ENCODE peak calls at places on chromosome 7, in nine cellular contexts. One of them, this sample, is unnamed.

GRCh38 chr7:139340037-139340807 is 915 bp upstream of the FMC1 start:
- DNase-seq in fibroblast of pulmonary artery: peak; percentile 100
- DNase-seq in AG10803: peak; percentile 99
- DNase-seq in cardiac muscle cell: peak; percentile 99
- DNase-seq in foreskin fibroblast: peak; percentile 99
- DNase-seq in mucosa of descending colon: peak; percentile 99
- DNase-seq in choroid plexus epithelial cell: peak; percentile 100
- DNase-seq in WERI-Rb-1: peak; percentile 98
- DNase-seq in glutamatergic neuron: peak; percentile 94
- DNase-seq in this sample: peak; percentile 99

GRCh38 chr7:38127216-38128207 is 50.5 kb upstream of the STARD3NL start:
- DNase-seq in WERI-Rb-1: no peak
- DNase-seq in mucosa of descending colon: no peak
- DNase-seq in glutamatergic neuron: no peak
- DNase-seq in fibroblast of pulmonary artery: no peak
- DNase-seq in choroid plexus epithelial cell: no peak
- DNase-seq in foreskin fibroblast: no peak
- DNase-seq in cardiac muscle cell: no peak
- DNase-seq in AG10803: no peak
- DNase-seq in this sample: no peak

GRCh38 chr7:98107313-98107691 is 640 bp downstream of the LMTK2 start:
- DNase-seq in mucosa of descending colon: peak; percentile 60
- DNase-seq in choroid plexus epithelial cell: peak; percentile 29
- DNase-seq in foreskin fibroblast: peak; percentile 28
- DNase-seq in fibroblast of pulmonary artery: peak; percentile 13
- DNase-seq in glutamatergic neuron: peak; percentile 27
- DNase-seq in AG10803: peak; percentile 5
- DNase-seq in cardiac muscle cell: peak; percentile 34
- DNase-seq in WERI-Rb-1: peak; percentile 47
- DNase-seq in this sample: no peak

GRCh38 chr7:140403878-140404564 is at the start of gene RAB19:
- DNase-seq in cardiac muscle cell: peak; percentile 27
- DNase-seq in choroid plexus epithelial cell: no peak
- DNase-seq in glutamatergic neuron: no peak
- DNase-seq in fibroblast of pulmonary artery: no peak
- DNase-seq in mucosa of descending colon: peak; percentile 80
- DNase-seq in AG10803: no peak
- DNase-seq in foreskin fibroblast: no peak
- DNase-seq in WERI-Rb-1: no peak
- DNase-seq in this sample: no peak

GRCh38 chr7:40341836-40342235 is 207.0 kb downstream of the SUGCT start:
- DNase-seq in fibroblast of pulmonary artery: no peak
- DNase-seq in glutamatergic neuron: no peak
- DNase-seq in mucosa of descending colon: no peak
- DNase-seq in WERI-Rb-1: no peak
- DNase-seq in cardiac muscle cell: no peak
- DNase-seq in AG10803: no peak
- DNase-seq in foreskin fibroblast: no peak
- DNase-seq in choroid plexus epithelial cell: no peak
- DNase-seq in this sample: no peak

GRCh38 chr7:100538348-100538653 is 702 bp upstream of the AGFG2 start:
- DNase-seq in cardiac muscle cell: no peak
- DNase-seq in WERI-Rb-1: no peak
- DNase-seq in fibroblast of pulmonary artery: no peak
- DNase-seq in choroid plexus epithelial cell: no peak
- DNase-seq in AG10803: no peak
- DNase-seq in foreskin fibroblast: no peak
- DNase-seq in glutamatergic neuron: no peak
- DNase-seq in mucosa of descending colon: no peak
- DNase-seq in this sample: no peak

GRCh38 chr7:132575987-132576722 is at the start of gene PLXNA4:
- DNase-seq in foreskin fibroblast: peak; percentile 40
- DNase-seq in choroid plexus epithelial cell: peak; percentile 9
- DNase-seq in glutamatergic neuron: peak; percentile 39
- DNase-seq in AG10803: peak; percentile 11
- DNase-seq in mucosa of descending colon: no peak
- DNase-seq in cardiac muscle cell: peak; percentile 52
- DNase-seq in WERI-Rb-1: no peak
- DNase-seq in fibroblast of pulmonary artery: peak; percentile 14
- DNase-seq in this sample: no peak

GRCh38 chr7:16202298-16202697 is 219.0 kb downstream of the CRPPA start:
- DNase-seq in foreskin fibroblast: no peak
- DNase-seq in WERI-Rb-1: no peak
- DNase-seq in choroid plexus epithelial cell: peak; percentile 8
- DNase-seq in cardiac muscle cell: no peak
- DNase-seq in glutamatergic neuron: no peak
- DNase-seq in fibroblast of pulmonary artery: peak; percentile 36
- DNase-seq in mucosa of descending colon: no peak
- DNase-seq in AG10803: no peak
- DNase-seq in this sample: no peak

GRCh38 chr7:92717601-92717981 is 118.8 kb downstream of the CDK6 start:
- DNase-seq in choroid plexus epithelial cell: no peak
- DNase-seq in fibroblast of pulmonary artery: no peak
- DNase-seq in cardiac muscle cell: no peak
- DNase-seq in mucosa of descending colon: no peak
- DNase-seq in WERI-Rb-1: no peak
- DNase-seq in AG10803: no peak
- DNase-seq in foreskin fibroblast: no peak
- DNase-seq in glutamatergic neuron: no peak
- DNase-seq in this sample: peak; percentile 25

GRCh38 chr7:13551503-13551902 is 438.0 kb downstream of the ETV1 start:
- DNase-seq in foreskin fibroblast: peak; percentile 47
- DNase-seq in mucosa of descending colon: no peak
- DNase-seq in fibroblast of pulmonary artery: no peak
- DNase-seq in glutamatergic neuron: no peak
- DNase-seq in cardiac muscle cell: no peak
- DNase-seq in choroid plexus epithelial cell: no peak
- DNase-seq in WERI-Rb-1: peak; percentile 9
- DNase-seq in AG10803: no peak
- DNase-seq in this sample: no peak

GRCh38 chr7:42236266-42237161 is 495 bp downstream of the GLI3 start:
- DNase-seq in choroid plexus epithelial cell: peak; percentile 70
- DNase-seq in foreskin fibroblast: peak; percentile 87
- DNase-seq in WERI-Rb-1: peak; percentile 10
- DNase-seq in cardiac muscle cell: peak; percentile 81
- DNase-seq in mucosa of descending colon: no peak
- DNase-seq in fibroblast of pulmonary artery: peak; percentile 66
- DNase-seq in AG10803: peak; percentile 65
- DNase-seq in glutamatergic neuron: peak; percentile 66
- DNase-seq in this sample: peak; percentile 63

GRCh38 chr7:33101916-33102315 is 7.3 kb downstream of the RP9 start:
- DNase-seq in AG10803: peak; percentile 15
- DNase-seq in cardiac muscle cell: no peak
- DNase-seq in WERI-Rb-1: no peak
- DNase-seq in glutamatergic neuron: no peak
- DNase-seq in foreskin fibroblast: no peak
- DNase-seq in choroid plexus epithelial cell: no peak
- DNase-seq in mucosa of descending colon: no peak
- DNase-seq in fibroblast of pulmonary artery: peak; percentile 41
- DNase-seq in this sample: no peak

GRCh38 chr7:2732959-2733584 is 45.1 kb downstream of the AMZ1 start:
- DNase-seq in cardiac muscle cell: no peak
- DNase-seq in choroid plexus epithelial cell: peak; percentile 61
- DNase-seq in WERI-Rb-1: no peak
- DNase-seq in mucosa of descending colon: peak; percentile 56
- DNase-seq in glutamatergic neuron: no peak
- DNase-seq in foreskin fibroblast: peak; percentile 85
- DNase-seq in AG10803: peak; percentile 68
- DNase-seq in fibroblast of pulmonary artery: peak; percentile 75
- DNase-seq in this sample: peak; percentile 59

GRCh38 chr7:155810607-155811559 is 1.4 kb downstream of the SHH start:
- DNase-seq in WERI-Rb-1: no peak
- DNase-seq in choroid plexus epithelial cell: no peak
- DNase-seq in foreskin fibroblast: no peak
- DNase-seq in cardiac muscle cell: no peak
- DNase-seq in glutamatergic neuron: no peak
- DNase-seq in fibroblast of pulmonary artery: no peak
- DNase-seq in AG10803: no peak
- DNase-seq in mucosa of descending colon: peak; percentile 48
- DNase-seq in this sample: no peak

GRCh38 chr7:88239852-88240251 is 20.0 kb upstream of the SRI start:
- DNase-seq in choroid plexus epithelial cell: no peak
- DNase-seq in cardiac muscle cell: no peak
- DNase-seq in fibroblast of pulmonary artery: no peak
- DNase-seq in WERI-Rb-1: no peak
- DNase-seq in glutamatergic neuron: no peak
- DNase-seq in AG10803: no peak
- DNase-seq in foreskin fibroblast: no peak
- DNase-seq in mucosa of descending colon: no peak
- DNase-seq in this sample: no peak

GRCh38 chr7:44175730-44176129 is 13.5 kb downstream of the GCK start:
- DNase-seq in mucosa of descending colon: no peak
- DNase-seq in cardiac muscle cell: no peak
- DNase-seq in AG10803: no peak
- DNase-seq in glutamatergic neuron: no peak
- DNase-seq in WERI-Rb-1: no peak
- DNase-seq in choroid plexus epithelial cell: no peak
- DNase-seq in fibroblast of pulmonary artery: no peak
- DNase-seq in foreskin fibroblast: no peak
- DNase-seq in this sample: no peak

GRCh38 chr7:154832557-154833138 is 170.3 kb downstream of the PAXIP1 start:
- DNase-seq in WERI-Rb-1: peak; percentile 22
- DNase-seq in choroid plexus epithelial cell: no peak
- DNase-seq in mucosa of descending colon: no peak
- DNase-seq in AG10803: no peak
- DNase-seq in glutamatergic neuron: no peak
- DNase-seq in cardiac muscle cell: peak; percentile 38
- DNase-seq in fibroblast of pulmonary artery: no peak
- DNase-seq in foreskin fibroblast: no peak
- DNase-seq in this sample: no peak

GRCh38 chr7:82284936-82285519 is 158.5 kb downstream of the CACNA2D1 start:
- DNase-seq in AG10803: no peak
- DNase-seq in WERI-Rb-1: peak; percentile 69
- DNase-seq in foreskin fibroblast: no peak
- DNase-seq in mucosa of descending colon: no peak
- DNase-seq in choroid plexus epithelial cell: no peak
- DNase-seq in glutamatergic neuron: peak; percentile 24
- DNase-seq in cardiac muscle cell: no peak
- DNase-seq in fibroblast of pulmonary artery: no peak
- DNase-seq in this sample: no peak

GRCh38 chr7:134357486-134357885 is 40.8 kb upstream of the SLC35B4 start:
- DNase-seq in foreskin fibroblast: no peak
- DNase-seq in mucosa of descending colon: no peak
- DNase-seq in WERI-Rb-1: no peak
- DNase-seq in choroid plexus epithelial cell: no peak
- DNase-seq in cardiac muscle cell: no peak
- DNase-seq in AG10803: no peak
- DNase-seq in fibroblast of pulmonary artery: no peak
- DNase-seq in glutamatergic neuron: no peak
- DNase-seq in this sample: no peak
- TF ChIP-seq CTCF in foreskin fibroblast: peak; percentile 4
- TF ChIP-seq CTCF in mucosa of descending colon: no peak
- TF ChIP-seq CTCF in WERI-Rb-1: no peak
- TF ChIP-seq CTCF in choroid plexus epithelial cell: peak; percentile 19
- TF ChIP-seq CTCF in cardiac muscle cell: no peak
- TF ChIP-seq CTCF in AG10803: no peak
- TF ChIP-seq CTCF in fibroblast of pulmonary artery: peak; percentile 6
- TF ChIP-seq CTCF in glutamatergic neuron: no peak
- TF ChIP-seq CTCF in this sample: no peak

DNA sequence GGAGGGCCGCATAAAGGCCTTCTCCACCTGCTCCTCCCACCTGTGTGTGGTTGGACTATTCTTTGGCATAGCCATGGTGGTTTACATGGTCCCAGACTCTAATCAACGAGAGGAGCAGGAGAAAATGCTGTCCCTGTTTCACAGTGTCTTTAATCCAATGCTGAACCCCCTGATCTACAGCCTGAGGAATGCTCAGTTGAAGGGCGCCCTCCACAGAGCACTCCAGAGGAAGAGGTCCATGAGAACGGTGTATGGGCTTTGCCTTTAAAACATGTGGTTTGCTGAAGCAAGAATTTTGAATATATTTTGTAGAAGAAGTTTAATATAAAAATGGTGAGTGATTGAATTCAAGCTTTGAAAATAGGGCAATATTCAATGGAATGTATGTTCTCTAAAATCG is 889 bp downstream of the OR2A2 start:
- DNase-seq in mucosa of descending colon: no peak
- DNase-seq in fibroblast of pulmonary artery: no peak
- DNase-seq in choroid plexus epithelial cell: no peak
- DNase-seq in cardiac muscle cell: no peak
- DNase-seq in AG10803: no peak
- DNase-seq in glutamatergic neuron: no peak
- DNase-seq in WERI-Rb-1: no peak
- DNase-seq in foreskin fibroblast: no peak
- DNase-seq in this sample: no peak
- TF ChIP-seq CTCF in mucosa of descending colon: no peak
- TF ChIP-seq CTCF in fibroblast of pulmonary artery: no peak
- TF ChIP-seq CTCF in choroid plexus epithelial cell: no peak
- TF ChIP-seq CTCF in cardiac muscle cell: no peak
- TF ChIP-seq CTCF in AG10803: no peak
- TF ChIP-seq CTCF in glutamatergic neuron: no peak
- TF ChIP-seq CTCF in WERI-Rb-1: peak; percentile 12
- TF ChIP-seq CTCF in foreskin fibroblast: no peak
- TF ChIP-seq CTCF in this sample: no peak

DNA sequence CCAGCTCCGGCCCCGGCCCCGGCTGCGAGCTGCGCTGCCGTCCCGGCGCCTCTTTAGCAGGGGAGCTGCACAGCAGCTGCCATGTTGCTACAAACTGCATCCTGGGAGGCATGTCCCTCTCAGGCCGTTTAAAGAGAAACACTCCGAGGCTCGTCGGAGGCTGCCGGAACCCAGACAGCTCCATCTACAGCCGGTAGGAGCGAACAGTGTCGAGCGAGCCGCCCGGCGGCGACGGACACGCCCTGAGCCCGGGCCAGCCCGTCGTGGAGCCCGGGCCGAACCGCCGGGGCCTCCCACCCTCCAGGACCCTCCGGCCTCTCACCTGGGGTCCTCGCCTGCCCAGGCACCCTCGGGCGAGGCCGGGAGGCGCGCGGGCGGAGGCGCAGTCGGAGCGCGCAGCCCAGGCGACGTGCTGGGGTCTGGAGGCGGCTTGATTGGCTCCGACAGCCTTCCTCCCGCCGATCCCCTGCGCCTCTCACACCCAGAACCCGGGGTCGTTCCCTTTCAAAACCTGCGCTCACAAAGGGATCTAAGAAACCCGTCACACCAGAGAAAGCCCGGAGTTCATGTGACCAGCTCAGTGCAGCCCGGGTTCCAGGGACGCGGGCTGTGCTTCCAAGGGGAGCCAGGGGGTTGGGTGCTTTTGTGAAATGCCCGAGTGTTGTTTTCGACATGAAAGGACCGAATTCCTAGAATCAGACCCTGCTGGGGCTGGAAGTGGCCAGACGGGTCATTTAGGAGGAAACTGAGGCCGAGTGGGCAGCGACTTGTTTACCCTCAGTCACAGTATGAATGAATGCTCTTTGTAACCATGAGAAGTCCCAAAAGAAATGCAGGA is at the start of gene ZNF777:
- DNase-seq in fibroblast of pulmonary artery: peak; percentile 91
- DNase-seq in mucosa of descending colon: peak; percentile 87
- DNase-seq in AG10803: peak; percentile 88
- DNase-seq in choroid plexus epithelial cell: peak; percentile 93
- DNase-seq in WERI-Rb-1: peak; percentile 83
- DNase-seq in foreskin fibroblast: peak; percentile 96
- DNase-seq in cardiac muscle cell: peak; percentile 89
- DNase-seq in glutamatergic neuron: peak; percentile 82
- DNase-seq in this sample: peak; percentile 86
- TF ChIP-seq CTCF in fibroblast of pulmonary artery: peak; percentile 44
- TF ChIP-seq CTCF in mucosa of descending colon: peak; percentile 45
- TF ChIP-seq CTCF in AG10803: peak; percentile 51
- TF ChIP-seq CTCF in choroid plexus epithelial cell: peak; percentile 62
- TF ChIP-seq CTCF in WERI-Rb-1: peak; percentile 58
- TF ChIP-seq CTCF in foreskin fibroblast: peak; percentile 38
- TF ChIP-seq CTCF in cardiac muscle cell: peak; percentile 50
- TF ChIP-seq CTCF in glutamatergic neuron: peak; percentile 17
- TF ChIP-seq CTCF in this sample: peak; percentile 63

GRCh38 chr7:127239814-127240213 is 12.9 kb downstream of the GRM8 start:
- DNase-seq in foreskin fibroblast: no peak
- DNase-seq in mucosa of descending colon: no peak
- DNase-seq in cardiac muscle cell: no peak
- DNase-seq in glutamatergic neuron: no peak
- DNase-seq in choroid plexus epithelial cell: no peak
- DNase-seq in fibroblast of pulmonary artery: no peak
- DNase-seq in WERI-Rb-1: peak; percentile 31
- DNase-seq in AG10803: no peak
- DNase-seq in this sample: no peak
- TF ChIP-seq CTCF in foreskin fibroblast: no peak
- TF ChIP-seq CTCF in mucosa of descending colon: no peak
- TF ChIP-seq CTCF in cardiac muscle cell: no peak
- TF ChIP-seq CTCF in glutamatergic neuron: peak; percentile 20
- TF ChIP-seq CTCF in choroid plexus epithelial cell: peak; percentile 1
- TF ChIP-seq CTCF in fibroblast of pulmonary artery: no peak
- TF ChIP-seq CTCF in WERI-Rb-1: peak; percentile 59
- TF ChIP-seq CTCF in AG10803: no peak
- TF ChIP-seq CTCF in this sample: no peak